ENCODE peak calls at places on chromosome 1, in six cellular contexts. N is SK-N-SH treated with all-trans-retinoic acid at 6 μM for 48 hours, W is gastroesophageal sphincter, K is T-cell, D is HCT116, F is foreskin keratinocyte. V is an unnamed sample.

GRCh38 chr1:32772281-32773017 is 44.7 kb downstream of the YARS1 start:
- ATAC-seq in F (no peak), K (no peak), N (peak; percentile 2), D (peak; percentile 18), W (no peak), V (no peak)

GRCh38 chr1:232600430-232601258 is 29.3 kb downstream of the SIPA1L2 start:
- ATAC-seq in W (no peak), K (no peak), D (no peak), F (no peak), N (no peak), V (no peak)

GRCh38 chr1:171055966-171056643 is 34.6 kb upstream of the FMO3 start:
- ATAC-seq in D (no peak), N (no peak), F (peak; percentile 51), W (no peak), K (no peak), V (no peak)

GRCh38 chr1:96508226-96508625 is 213.4 kb upstream of the PTBP2 start:
- ATAC-seq in F (no peak), K (no peak), W (no peak), D (no peak), N (no peak), V (no peak)

GRCh38 chr1:1021010-1021845 is 1.3 kb downstream of the AGRN start:
- ATAC-seq in N (peak; percentile 43), W (no peak), D (peak; percentile 16), F (peak; percentile 44), K (no peak), V (peak; percentile 60)

GRCh38 chr1:26373281-26373680 is 731 bp upstream of the ZNF683 start:
- ATAC-seq in N (no peak), W (no peak), K (peak; percentile 64), D (no peak), F (no peak), V (no peak)

GRCh38 chr1:111656093-111657017 is 36.8 kb downstream of the RAP1A start:
- ATAC-seq in K (no peak), D (peak; percentile 62), W (peak; percentile 88), N (peak; percentile 79), F (no peak), V (peak; percentile 51)

GRCh38 chr1:21901473-21901847 is 35.6 kb downstream of the HSPG2 start:
- ATAC-seq in K (no peak), N (peak; percentile 32), D (no peak), F (no peak), W (no peak), V (no peak)

V was measured in esophagus mucosa.